ENCODE peak calls at places on chromosomes 13 and 19, in five cellular contexts. P is breast epithelium, L is heart right ventricle, Y is colonic mucosa, C is body of pancreas. E is an unnamed sample.

GRCh38 chr13:51067376-51068125 is 43.5 kb downstream of the C13orf42 start:
- DNase-seq in L (no peak), Y (no peak), C (no peak), P (no peak), E (no peak)

GRCh38 chr13:74423434-74423833 is 289.2 kb upstream of the KLF12 start:
- DNase-seq in C (no peak), P (no peak), L (no peak), Y (no peak), E (no peak)

GRCh38 chr13:66574606-66575005 is 655.5 kb downstream of the PCDH9 start:
- DNase-seq in L (no peak), P (no peak), C (no peak), Y (no peak), E (no peak)

GRCh38 chr13:107586216-107586615 is 629.1 kb downstream of the LIG4 start:
- DNase-seq in Y (no peak), C (no peak), P (no peak), L (no peak), E (peak; percentile 27)

GRCh38 chr13:86795858-86796257 is 875.3 kb upstream of the SLITRK5 start:
- DNase-seq in P (no peak), C (no peak), L (no peak), Y (no peak), E (no peak)

GRCh38 chr13:63449549-63449948 is 2033.9 kb upstream of the PCDH20 start:
- DNase-seq in Y (no peak), P (no peak), L (no peak), C (no peak), E (no peak)

GRCh38 chr19:54310543-54310942 is 2.4 kb downstream of the LILRA5 start:
- DNase-seq in P (no peak), C (no peak), Y (no peak), L (no peak), E (no peak)

GRCh38 chr13:76754414-76754813 is 131.8 kb downstream of the KCTD12 start:
- DNase-seq in L (peak; percentile 81), C (peak; percentile 23), P (no peak), Y (no peak), E (peak; percentile 64)

GRCh38 chr19:16977306-16977705 is 49.3 kb downstream of the CPAMD8 start:
- DNase-seq in C (no peak), P (no peak), L (no peak), Y (no peak), E (no peak)

GRCh38 chr19:5395541-5395940 is 54.9 kb upstream of the PTPRS start:
- DNase-seq in C (no peak), L (no peak), Y (no peak), P (no peak), E (no peak)

GRCh38 chr19:18896421-18896841 is 473 bp upstream of the CERS1 start:
- DNase-seq in C (no peak), P (no peak), L (no peak), Y (no peak), E (no peak)

GRCh38 chr19:30686252-30686762 is 314.1 kb downstream of the ZNF536 start:
- DNase-seq in Y (no peak), C (no peak), L (no peak), P (no peak), E (no peak)

DNA sequence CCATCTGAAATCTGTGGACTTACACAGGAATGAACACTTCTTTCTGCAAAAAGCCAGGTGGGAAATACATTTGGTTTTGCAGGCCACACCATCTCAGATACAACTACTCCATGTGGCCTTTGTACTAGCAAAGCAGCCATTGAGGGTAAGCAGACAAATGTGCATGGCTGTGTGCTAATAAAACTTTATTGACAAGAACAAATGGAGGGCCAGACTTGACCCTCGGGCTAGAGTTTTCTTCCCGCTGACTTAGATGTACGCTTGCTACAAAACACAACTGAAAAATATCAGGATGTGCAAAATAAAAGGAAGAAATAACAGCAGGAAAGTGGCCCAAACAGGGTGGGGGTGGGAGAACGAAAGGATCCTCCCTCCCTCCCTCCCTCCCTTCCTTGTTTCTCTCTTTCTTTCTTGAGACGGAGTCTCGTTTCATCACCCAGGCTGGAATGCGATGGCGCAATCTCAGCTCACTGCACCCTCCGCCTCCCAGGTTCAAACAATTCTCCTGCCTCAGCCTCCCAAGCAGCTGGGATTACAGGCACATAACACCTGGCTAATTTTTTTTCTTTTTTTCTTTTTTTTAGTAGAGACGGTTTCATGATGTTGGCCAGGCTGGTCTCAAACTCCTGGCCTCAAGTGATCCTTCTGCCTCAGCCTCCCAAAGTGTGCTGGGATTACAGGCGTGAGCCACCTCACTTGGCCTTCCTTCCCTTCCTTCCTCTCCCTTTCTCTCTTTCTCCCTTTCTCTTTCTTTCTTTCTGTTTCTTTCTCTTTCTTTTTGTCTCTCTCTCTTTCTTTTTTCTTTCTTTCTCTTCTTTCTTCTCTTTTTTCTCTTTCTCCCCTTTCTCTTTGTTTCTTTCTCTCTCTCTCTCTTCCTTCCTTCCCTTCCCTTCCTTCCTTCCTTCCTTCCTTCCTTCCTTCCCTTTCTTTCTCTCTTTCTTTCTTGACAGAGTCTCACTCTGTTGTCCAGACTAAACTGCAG is 29.3 kb downstream of the CCL25 start:
- DNase-seq in C (no peak), L (no peak), Y (no peak), P (no peak), E (peak; percentile 19)
- TF ChIP-seq CTCF in C (no peak), L (no peak), Y (no peak), P (no peak), E (no peak)

GRCh38 chr19:51903192-51903591 is 1.6 kb downstream of the ZNF649 start:
- DNase-seq in L (no peak), C (no peak), P (no peak), Y (no peak), E (no peak)

GRCh38 chr19:51901860-51902259 is 3.0 kb downstream of the ZNF649 start:
- DNase-seq in P (no peak), Y (no peak), C (no peak), L (no peak), E (no peak)

DNA sequence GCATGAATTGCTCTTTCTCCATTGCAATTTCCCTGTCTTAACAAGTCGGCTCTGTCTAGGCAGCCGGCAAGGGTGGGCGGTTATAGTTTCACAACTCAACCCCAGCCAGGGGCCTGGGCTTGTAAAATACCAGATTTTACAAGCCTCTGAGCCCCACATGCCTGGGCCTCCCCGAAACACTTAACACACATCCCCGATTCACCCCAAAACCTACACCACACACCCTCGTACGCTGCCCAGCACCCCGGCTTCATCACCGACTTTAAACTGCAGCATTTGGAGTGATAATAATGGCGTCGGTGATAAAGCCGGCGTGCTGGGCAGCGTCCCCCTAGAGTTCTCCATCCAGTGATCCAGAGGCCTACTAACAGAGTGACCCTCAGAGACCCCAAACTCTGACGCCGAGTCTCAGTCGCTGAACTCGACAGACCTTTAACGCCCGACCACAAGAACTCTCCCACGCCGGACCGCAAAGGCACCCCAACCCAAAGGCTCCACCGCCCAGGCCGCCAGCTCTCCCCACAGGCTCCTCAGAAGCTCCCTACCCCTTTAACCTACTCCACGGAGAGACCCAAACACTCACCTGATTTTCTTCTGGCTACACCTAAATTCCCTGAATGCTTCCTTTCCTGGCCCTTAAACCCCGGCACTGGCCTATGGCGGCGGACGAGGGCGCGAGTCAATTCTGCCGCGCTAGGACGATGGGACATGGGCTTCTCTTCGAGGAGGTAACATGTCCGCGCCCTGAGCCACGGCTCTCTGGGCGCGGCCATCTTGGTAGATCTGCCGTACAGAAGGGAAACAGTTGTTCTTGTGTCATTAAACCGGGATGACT is at the start of gene ZNF649:
- DNase-seq in C (peak; percentile 85), L (peak; percentile 87), Y (peak; percentile 86), P (peak; percentile 67), E (peak; percentile 84)
- TF ChIP-seq CTCF in C (peak; percentile 12), L (no peak), Y (no peak), P (no peak), E (peak; percentile 20)

GRCh38 chr13:61685683-61686013 is 270.0 kb upstream of the PCDH20 start:
- DNase-seq in L (no peak), P (no peak), Y (no peak), C (no peak), E (no peak)
- TF ChIP-seq CTCF in L (no peak), P (no peak), Y (no peak), C (no peak), E (no peak)

DNA sequence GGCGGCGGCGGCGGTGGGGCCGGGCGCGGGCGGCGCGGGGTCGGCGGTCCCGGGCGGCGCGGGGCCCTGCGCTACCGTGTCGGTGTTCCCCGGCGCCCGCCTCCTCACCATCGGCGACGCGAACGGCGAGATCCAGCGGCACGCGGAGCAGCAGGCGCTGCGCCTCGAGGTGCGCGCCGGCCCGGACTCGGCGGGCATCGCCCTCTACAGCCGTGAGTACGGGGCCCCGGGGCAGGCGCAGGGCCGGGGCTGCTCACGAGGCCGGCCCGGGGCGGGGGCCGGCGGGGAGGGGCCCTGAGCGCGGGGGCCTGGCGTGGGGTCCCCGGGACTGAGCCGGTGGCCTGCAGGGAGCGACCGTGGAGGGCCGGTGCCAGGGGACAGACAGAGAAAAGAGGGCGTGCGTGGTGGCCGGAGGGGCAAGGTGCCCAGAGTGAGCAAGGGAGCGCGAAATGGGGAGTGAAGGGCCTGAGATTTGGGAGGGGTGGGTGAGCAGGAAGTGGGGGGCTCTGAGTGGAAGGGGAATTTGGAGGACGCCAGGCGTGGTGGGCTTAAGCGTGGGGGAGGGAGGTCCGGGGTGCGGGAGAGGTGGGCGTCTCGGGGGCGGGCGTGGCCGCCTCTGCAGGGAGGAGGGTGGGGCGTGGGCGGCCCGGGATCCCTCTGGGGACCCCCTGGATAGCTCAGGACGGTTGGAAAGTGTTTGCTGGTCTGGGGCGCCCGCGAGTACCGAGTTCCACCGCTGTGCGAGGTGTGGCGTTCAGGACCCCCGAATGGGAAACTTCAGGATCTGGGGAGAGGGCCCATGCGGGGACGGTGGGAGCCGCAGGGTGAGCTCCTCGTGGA is 578 bp downstream of the CARM1 start:
- DNase-seq in P (peak; percentile 54), Y (peak; percentile 60), C (peak; percentile 51), L (peak; percentile 47), E (no peak)
- TF ChIP-seq CTCF in P (peak; percentile 14), Y (peak; percentile 20), C (peak; percentile 12), L (peak; percentile 6), E (peak; percentile 12)

DNA sequence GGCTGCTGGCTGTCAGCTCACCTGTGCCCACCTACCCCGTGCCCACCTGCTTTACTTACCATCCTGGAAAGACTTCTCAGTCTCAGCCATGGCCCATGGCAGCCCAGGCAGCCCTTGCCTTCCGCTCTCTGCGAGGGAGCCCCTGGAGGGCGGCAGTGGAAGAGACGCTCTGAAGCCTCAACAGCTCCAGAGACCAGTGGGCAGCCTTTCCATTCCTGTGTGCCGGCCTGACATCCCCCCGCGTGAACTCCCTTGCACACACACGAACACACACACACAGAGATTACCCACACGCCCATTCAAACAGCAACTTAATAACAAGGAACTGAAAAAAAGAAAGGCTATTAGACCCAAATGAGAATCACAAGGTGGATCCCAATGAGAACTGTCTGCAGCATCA is 14.2 kb upstream of the RASA3 start:
- DNase-seq in P (no peak), Y (no peak), L (no peak), C (peak; percentile 9), E (no peak)
- TF ChIP-seq CTCF in P (no peak), Y (no peak), L (no peak), C (no peak), E (peak; percentile 46)